ENCODE peak calls at places on chromosomes 2 and 18, in nine cellular contexts. One of them, this sample, is unnamed.

GRCh38 chr2:144567745-144568144 is 47.8 kb upstream of the ZEB2 start:
- DNase-seq in hepatocyte: no peak
- DNase-seq in gastrocnemius medialis: no peak
- DNase-seq in IMR-90: no peak
- DNase-seq in mammary epithelial cell: no peak
- DNase-seq in suprapubic skin: no peak
- DNase-seq in kidney epithelial cell: no peak
- DNase-seq in astrocyte: no peak
- DNase-seq in adrenal gland: no peak
- DNase-seq in this sample: peak; percentile 41

GRCh38 chr2:233929352-233929843 is 12.2 kb downstream of the TRPM8 start:
- DNase-seq in hepatocyte: no peak
- DNase-seq in gastrocnemius medialis: no peak
- DNase-seq in IMR-90: no peak
- DNase-seq in mammary epithelial cell: no peak
- DNase-seq in suprapubic skin: no peak
- DNase-seq in kidney epithelial cell: no peak
- DNase-seq in astrocyte: no peak
- DNase-seq in adrenal gland: no peak
- DNase-seq in this sample: peak; percentile 52

GRCh38 chr2:23350026-23350791 is 34.8 kb upstream of the KLHL29 start:
- DNase-seq in hepatocyte: no peak
- DNase-seq in gastrocnemius medialis: no peak
- DNase-seq in IMR-90: no peak
- DNase-seq in mammary epithelial cell: no peak
- DNase-seq in suprapubic skin: no peak
- DNase-seq in kidney epithelial cell: no peak
- DNase-seq in astrocyte: no peak
- DNase-seq in adrenal gland: no peak
- DNase-seq in this sample: no peak

GRCh38 chr2:230244211-230244610 is 18.7 kb downstream of the SP140 start:
- DNase-seq in hepatocyte: no peak
- DNase-seq in gastrocnemius medialis: no peak
- DNase-seq in IMR-90: no peak
- DNase-seq in mammary epithelial cell: peak; percentile 16
- DNase-seq in suprapubic skin: no peak
- DNase-seq in kidney epithelial cell: no peak
- DNase-seq in astrocyte: no peak
- DNase-seq in adrenal gland: no peak
- DNase-seq in this sample: no peak

GRCh38 chr2:222076978-222077690 is 221.7 kb downstream of the PAX3 start:
- DNase-seq in hepatocyte: no peak
- DNase-seq in gastrocnemius medialis: no peak
- DNase-seq in IMR-90: no peak
- DNase-seq in mammary epithelial cell: no peak
- DNase-seq in suprapubic skin: no peak
- DNase-seq in kidney epithelial cell: no peak
- DNase-seq in astrocyte: peak; percentile 39
- DNase-seq in adrenal gland: no peak
- DNase-seq in this sample: no peak

GRCh38 chr2:172373761-172374160 is 53.6 kb upstream of the ITGA6 start:
- DNase-seq in hepatocyte: no peak
- DNase-seq in gastrocnemius medialis: no peak
- DNase-seq in IMR-90: no peak
- DNase-seq in mammary epithelial cell: peak; percentile 73
- DNase-seq in suprapubic skin: no peak
- DNase-seq in kidney epithelial cell: no peak
- DNase-seq in astrocyte: no peak
- DNase-seq in adrenal gland: no peak
- DNase-seq in this sample: no peak

GRCh38 chr18:68922392-68922791 is 124.5 kb downstream of the CCDC102B start:
- DNase-seq in hepatocyte: no peak
- DNase-seq in gastrocnemius medialis: no peak
- DNase-seq in IMR-90: no peak
- DNase-seq in mammary epithelial cell: peak; percentile 92
- DNase-seq in suprapubic skin: no peak
- DNase-seq in kidney epithelial cell: no peak
- DNase-seq in astrocyte: no peak
- DNase-seq in adrenal gland: no peak
- DNase-seq in this sample: no peak

GRCh38 chr2:168439536-168439935 is 16.5 kb upstream of the CERS6 start:
- DNase-seq in hepatocyte: no peak
- DNase-seq in gastrocnemius medialis: no peak
- DNase-seq in IMR-90: peak; percentile 8
- DNase-seq in mammary epithelial cell: no peak
- DNase-seq in suprapubic skin: no peak
- DNase-seq in kidney epithelial cell: no peak
- DNase-seq in astrocyte: peak; percentile 38
- DNase-seq in adrenal gland: no peak
- DNase-seq in this sample: no peak

GRCh38 chr2:157261199-157261782 is 3.8 kb downstream of the GALNT5 start:
- DNase-seq in hepatocyte: peak; percentile 84
- DNase-seq in gastrocnemius medialis: no peak
- DNase-seq in IMR-90: peak; percentile 75
- DNase-seq in mammary epithelial cell: peak; percentile 89
- DNase-seq in suprapubic skin: no peak
- DNase-seq in kidney epithelial cell: peak; percentile 44
- DNase-seq in astrocyte: peak; percentile 82
- DNase-seq in adrenal gland: no peak
- DNase-seq in this sample: no peak

GRCh38 chr2:158967114-158967730 is 1.2 kb upstream of the TANC1 start:
- DNase-seq in hepatocyte: no peak
- DNase-seq in gastrocnemius medialis: no peak
- DNase-seq in IMR-90: no peak
- DNase-seq in mammary epithelial cell: no peak
- DNase-seq in suprapubic skin: no peak
- DNase-seq in kidney epithelial cell: no peak
- DNase-seq in astrocyte: no peak
- DNase-seq in adrenal gland: no peak
- DNase-seq in this sample: peak; percentile 55

GRCh38 chr2:113812204-113812603 is 55.8 kb upstream of the SLC35F5 start:
- DNase-seq in hepatocyte: no peak
- DNase-seq in gastrocnemius medialis: no peak
- DNase-seq in IMR-90: peak; percentile 50
- DNase-seq in mammary epithelial cell: no peak
- DNase-seq in suprapubic skin: no peak
- DNase-seq in kidney epithelial cell: no peak
- DNase-seq in astrocyte: no peak
- DNase-seq in adrenal gland: peak; percentile 31
- DNase-seq in this sample: no peak

GRCh38 chr18:3345452-3345851 is 83.5 kb downstream of the MYL12B start:
- DNase-seq in hepatocyte: no peak
- DNase-seq in gastrocnemius medialis: no peak
- DNase-seq in IMR-90: peak; percentile 36
- DNase-seq in mammary epithelial cell: peak; percentile 18
- DNase-seq in suprapubic skin: no peak
- DNase-seq in kidney epithelial cell: no peak
- DNase-seq in astrocyte: no peak
- DNase-seq in adrenal gland: no peak
- DNase-seq in this sample: no peak

GRCh38 chr2:41326801-41327200 is 721.0 kb upstream of the PKDCC start:
- DNase-seq in hepatocyte: no peak
- DNase-seq in gastrocnemius medialis: no peak
- DNase-seq in IMR-90: no peak
- DNase-seq in mammary epithelial cell: no peak
- DNase-seq in suprapubic skin: no peak
- DNase-seq in kidney epithelial cell: no peak
- DNase-seq in astrocyte: no peak
- DNase-seq in adrenal gland: no peak
- DNase-seq in this sample: peak; percentile 26

GRCh38 chr2:69097908-69098655 is 85.1 kb downstream of the ANTXR1 start:
- DNase-seq in hepatocyte: no peak
- DNase-seq in gastrocnemius medialis: no peak
- DNase-seq in IMR-90: peak; percentile 49
- DNase-seq in mammary epithelial cell: no peak
- DNase-seq in suprapubic skin: no peak
- DNase-seq in kidney epithelial cell: no peak
- DNase-seq in astrocyte: peak; percentile 46
- DNase-seq in adrenal gland: no peak
- DNase-seq in this sample: no peak

GRCh38 chr2:69096326-69097095 is 83.5 kb downstream of the ANTXR1 start:
- DNase-seq in hepatocyte: no peak
- DNase-seq in gastrocnemius medialis: no peak
- DNase-seq in IMR-90: no peak
- DNase-seq in mammary epithelial cell: no peak
- DNase-seq in suprapubic skin: no peak
- DNase-seq in kidney epithelial cell: no peak
- DNase-seq in astrocyte: no peak
- DNase-seq in adrenal gland: no peak
- DNase-seq in this sample: no peak

GRCh38 chr2:69099541-69099940 is 86.6 kb downstream of the ANTXR1 start:
- DNase-seq in hepatocyte: no peak
- DNase-seq in gastrocnemius medialis: no peak
- DNase-seq in IMR-90: peak; percentile 79
- DNase-seq in mammary epithelial cell: peak; percentile 6
- DNase-seq in suprapubic skin: no peak
- DNase-seq in kidney epithelial cell: no peak
- DNase-seq in astrocyte: peak; percentile 44
- DNase-seq in adrenal gland: no peak
- DNase-seq in this sample: no peak

GRCh38 chr2:69095246-69095645 is 82.3 kb downstream of the ANTXR1 start:
- DNase-seq in hepatocyte: no peak
- DNase-seq in gastrocnemius medialis: no peak
- DNase-seq in IMR-90: peak; percentile 94
- DNase-seq in mammary epithelial cell: no peak
- DNase-seq in suprapubic skin: no peak
- DNase-seq in kidney epithelial cell: no peak
- DNase-seq in astrocyte: peak; percentile 81
- DNase-seq in adrenal gland: no peak
- DNase-seq in this sample: no peak

DNA sequence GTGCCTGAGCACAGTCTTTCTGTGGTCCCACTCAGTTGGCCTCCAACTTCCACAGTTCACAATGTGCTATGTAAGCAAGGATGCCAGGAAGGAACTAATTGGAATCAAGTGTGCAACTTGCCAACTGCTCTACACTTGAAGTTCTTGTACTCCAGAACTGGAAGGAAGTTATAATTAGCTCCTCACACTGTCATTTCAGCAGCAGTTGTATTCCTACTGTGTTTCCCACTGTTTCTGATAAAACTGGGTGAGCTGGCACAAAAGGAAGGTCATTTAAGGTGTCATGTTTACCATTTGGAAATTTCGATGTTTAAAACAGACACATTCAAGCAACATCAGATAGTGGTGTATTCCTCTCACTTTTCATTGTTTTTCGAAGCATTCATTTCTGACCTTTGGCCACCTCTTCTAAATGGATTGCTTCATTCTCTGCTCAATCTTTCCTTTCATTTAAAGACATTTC is 84.2 kb downstream of the ANTXR1 start:
- DNase-seq in hepatocyte: no peak
- DNase-seq in gastrocnemius medialis: no peak
- DNase-seq in IMR-90: no peak
- DNase-seq in mammary epithelial cell: no peak
- DNase-seq in suprapubic skin: no peak
- DNase-seq in kidney epithelial cell: no peak
- DNase-seq in astrocyte: no peak
- DNase-seq in adrenal gland: no peak
- DNase-seq in this sample: no peak
- H3K4me3 ChIP-seq in hepatocyte: no peak overlapping the region
- H3K4me3 ChIP-seq in gastrocnemius medialis: no peak overlapping the region
- H3K4me3 ChIP-seq in IMR-90: no peak overlapping the region
- H3K4me3 ChIP-seq in mammary epithelial cell: no peak overlapping the region
- H3K4me3 ChIP-seq in suprapubic skin: no peak overlapping the region
- H3K4me3 ChIP-seq in kidney epithelial cell: no peak overlapping the region
- H3K4me3 ChIP-seq in astrocyte: no peak overlapping the region
- H3K4me3 ChIP-seq in adrenal gland: no peak overlapping the region
- H3K4me3 ChIP-seq in this sample: no peak overlapping the region

GRCh38 chr2:20665261-20666113 is 1.5 kb upstream of the GDF7 start:
- DNase-seq in hepatocyte: no peak
- DNase-seq in gastrocnemius medialis: no peak
- DNase-seq in IMR-90: no peak
- DNase-seq in mammary epithelial cell: no peak
- DNase-seq in suprapubic skin: no peak
- DNase-seq in kidney epithelial cell: no peak
- DNase-seq in astrocyte: no peak
- DNase-seq in adrenal gland: no peak
- DNase-seq in this sample: peak; percentile 84
- H3K27me3 ChIP-seq in hepatocyte: peaks cover 89% of the 10 kb centered on the region
- H3K27me3 ChIP-seq in gastrocnemius medialis: peaks cover 74% of the 10 kb centered on the region
- H3K27me3 ChIP-seq in IMR-90: peaks cover 88% of the 10 kb centered on the region
- H3K27me3 ChIP-seq in mammary epithelial cell: peaks cover 64% of the 10 kb centered on the region
- H3K27me3 ChIP-seq in suprapubic skin: peaks cover 87% of the 10 kb centered on the region
- H3K27me3 ChIP-seq in kidney epithelial cell: peaks cover 85% of the 10 kb centered on the region
- H3K27me3 ChIP-seq in astrocyte: peaks cover 84% of the 10 kb centered on the region
- H3K27me3 ChIP-seq in adrenal gland: peaks cover 69% of the 10 kb centered on the region
- H3K27me3 ChIP-seq in this sample: peaks cover 86% of the 10 kb centered on the region

GRCh38 chr2:216114476-216115223 is 5.5 kb downstream of the XRCC5 start:
- DNase-seq in hepatocyte: peak; percentile 100
- DNase-seq in gastrocnemius medialis: peak; percentile 98
- DNase-seq in IMR-90: peak; percentile 99
- DNase-seq in mammary epithelial cell: peak; percentile 95
- DNase-seq in suprapubic skin: peak; percentile 99
- DNase-seq in kidney epithelial cell: peak; percentile 95
- DNase-seq in astrocyte: peak; percentile 91
- DNase-seq in adrenal gland: peak; percentile 99
- DNase-seq in this sample: peak; percentile 82
- H3K36me3 ChIP-seq in hepatocyte: no peaks in the 10 kb centered on the region
- H3K36me3 ChIP-seq in gastrocnemius medialis: peaks cover 67% of the 10 kb centered on the region
- H3K36me3 ChIP-seq in IMR-90: peaks cover 33% of the 10 kb centered on the region
- H3K36me3 ChIP-seq in mammary epithelial cell: peaks cover 52% of the 10 kb centered on the region
- H3K36me3 ChIP-seq in suprapubic skin: peaks cover 53% of the 10 kb centered on the region
- H3K36me3 ChIP-seq in kidney epithelial cell: peaks cover 2% of the 10 kb centered on the region
- H3K36me3 ChIP-seq in astrocyte: peaks cover 58% of the 10 kb centered on the region
- H3K36me3 ChIP-seq in adrenal gland: peaks cover 62% of the 10 kb centered on the region
- H3K36me3 ChIP-seq in this sample: peaks cover 64% of the 10 kb centered on the region

GRCh38 chr18:8960740-8961657 is 141.5 kb upstream of the NDUFV2 start:
- DNase-seq in hepatocyte: no peak
- DNase-seq in gastrocnemius medialis: no peak
- DNase-seq in IMR-90: peak; percentile 86
- DNase-seq in mammary epithelial cell: peak; percentile 79
- DNase-seq in suprapubic skin: no peak
- DNase-seq in kidney epithelial cell: peak; percentile 68
- DNase-seq in astrocyte: peak; percentile 87
- DNase-seq in adrenal gland: no peak
- DNase-seq in this sample: no peak
- H3K4me3 ChIP-seq in hepatocyte: no peak overlapping the region
- H3K4me3 ChIP-seq in gastrocnemius medialis: no peak overlapping the region
- H3K4me3 ChIP-seq in IMR-90: no peak overlapping the region
- H3K4me3 ChIP-seq in mammary epithelial cell: no peak overlapping the region
- H3K4me3 ChIP-seq in suprapubic skin: no peak overlapping the region
- H3K4me3 ChIP-seq in kidney epithelial cell: no peak overlapping the region
- H3K4me3 ChIP-seq in astrocyte: peak overlapping the region; percentile 3
- H3K4me3 ChIP-seq in adrenal gland: no peak overlapping the region
- H3K4me3 ChIP-seq in this sample: no peak overlapping the region

DNA sequence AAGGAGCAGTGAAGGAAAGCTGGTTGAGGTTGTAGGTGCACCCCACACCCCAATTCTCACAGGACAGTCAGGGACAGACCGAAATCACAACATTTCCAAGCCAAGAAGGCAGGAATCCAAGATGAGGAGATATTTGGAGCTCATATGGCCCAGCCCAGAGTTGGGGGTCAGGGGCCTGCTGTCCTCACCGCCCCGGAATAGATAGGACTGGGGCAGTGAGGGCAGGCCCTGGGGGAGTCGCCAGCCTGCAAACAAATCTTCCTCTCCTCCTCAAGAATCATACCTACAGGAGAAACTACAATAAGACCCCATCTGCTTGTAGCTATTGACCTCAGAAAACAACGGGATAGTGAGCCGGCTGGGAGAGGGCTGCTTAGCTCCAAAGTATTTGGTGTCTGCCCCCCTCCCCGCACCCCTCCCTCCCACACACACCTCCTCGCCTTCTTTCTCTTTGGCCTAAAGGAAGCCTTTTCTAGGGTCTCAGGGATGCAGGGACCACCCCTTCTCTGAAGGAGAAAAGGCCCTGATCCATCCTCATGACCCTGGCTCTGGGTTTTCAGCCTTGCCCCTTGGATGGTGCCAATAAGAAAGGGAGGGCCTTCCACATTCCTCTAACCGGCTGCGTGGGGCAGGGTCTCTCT is 3.8 kb downstream of the EN1 start:
- DNase-seq in hepatocyte: no peak
- DNase-seq in gastrocnemius medialis: no peak
- DNase-seq in IMR-90: no peak
- DNase-seq in mammary epithelial cell: no peak
- DNase-seq in suprapubic skin: no peak
- DNase-seq in kidney epithelial cell: no peak
- DNase-seq in astrocyte: no peak
- DNase-seq in adrenal gland: no peak
- DNase-seq in this sample: peak; percentile 65
- H3K27me3 ChIP-seq in hepatocyte: peaks cover 95% of the 10 kb centered on the region
- H3K27me3 ChIP-seq in gastrocnemius medialis: no peaks in the 10 kb centered on the region
- H3K27me3 ChIP-seq in IMR-90: peaks cover 90% of the 10 kb centered on the region
- H3K27me3 ChIP-seq in mammary epithelial cell: peaks cover 56% of the 10 kb centered on the region
- H3K27me3 ChIP-seq in suprapubic skin: peaks cover 88% of the 10 kb centered on the region
- H3K27me3 ChIP-seq in kidney epithelial cell: peaks cover 88% of the 10 kb centered on the region
- H3K27me3 ChIP-seq in astrocyte: peaks cover 77% of the 10 kb centered on the region
- H3K27me3 ChIP-seq in adrenal gland: peaks cover 96% of the 10 kb centered on the region
- H3K27me3 ChIP-seq in this sample: peaks cover 97% of the 10 kb centered on the region